ENCODE peak calls at places on chromosomes 16 and 17, in seven cellular contexts. I is left ventricle myocardium inferior; F is tibial nerve; Q is naive thymus-derived CD4-positive, alpha-beta T cell; R is body of pancreas; X is neural progenitor cell; L is mesenchymal stem cell. M is an unnamed sample.

GRCh38 chr16:86383488-86384262 is 126.7 kb upstream of the FOXF1 start:
- DNase-seq in I (no peak), F (no peak), Q (no peak), R (peak; percentile 40), X (no peak), L (peak; percentile 95), M (no peak)

GRCh38 chr16:83113317-83113716 is 486.5 kb downstream of the CDH13 start:
- DNase-seq in I (no peak), F (no peak), Q (no peak), R (peak; percentile 21), X (peak; percentile 59), L (no peak), M (no peak)

GRCh38 chr17:72640415-72641165 is 451.9 kb downstream of the SLC39A11 start:
- DNase-seq in I (no peak), F (no peak), Q (no peak), R (peak; percentile 64), X (no peak), L (no peak), M (peak; percentile 87)

GRCh38 chr16:85699628-85700027 is 10.9 kb upstream of the GINS2 start:
- DNase-seq in I (peak; percentile 34), F (no peak), Q (no peak), R (no peak), X (no peak), L (peak; percentile 27), M (no peak)

GRCh38 chr16:70693231-70693671 is 7.4 kb upstream of the MTSS2 start:
- DNase-seq in I (peak; percentile 64), F (no peak), Q (no peak), R (no peak), X (no peak), L (peak; percentile 66), M (no peak)

GRCh38 chr16:54505479-54506247 is 219.1 kb upstream of the IRX3 start:
- DNase-seq in I (no peak), F (no peak), Q (no peak), R (no peak), X (no peak), L (no peak), M (no peak)

GRCh38 chr16:56999409-57000270 is 10.3 kb downstream of the NLRC5 start:
- DNase-seq in I (no peak), F (no peak), Q (no peak), R (no peak), X (no peak), L (peak; percentile 41), M (no peak)

GRCh38 chr16:70331588-70332358 is 14.9 kb upstream of the DDX19A start:
- DNase-seq in I (no peak), F (peak; percentile 11), Q (peak; percentile 16), R (no peak), X (peak; percentile 18), L (peak; percentile 16), M (no peak)

GRCh38 chr17:32298721-32299578 is 33.3 kb downstream of the RHBDL3 start:
- DNase-seq in I (no peak), F (no peak), Q (no peak), R (no peak), X (peak; percentile 48), L (peak; percentile 50), M (no peak)

GRCh38 chr16:76639685-76640289 is 362.6 kb downstream of the CNTNAP4 start:
- DNase-seq in I (no peak), F (no peak), Q (no peak), R (peak; percentile 29), X (peak; percentile 58), L (peak; percentile 90), M (peak; percentile 52)

GRCh38 chr17:68352041-68352440 is 60.7 kb downstream of the ARSG start:
- DNase-seq in I (no peak), F (no peak), Q (no peak), R (no peak), X (no peak), L (no peak), M (no peak)

GRCh38 chr17:5793899-5794298 is 209.6 kb upstream of the NLRP1 start:
- DNase-seq in I (no peak), F (no peak), Q (no peak), R (no peak), X (peak; percentile 53), L (no peak), M (no peak)

GRCh38 chr17:4405038-4405669 is 28.6 kb upstream of the SPNS3 start:
- DNase-seq in I (no peak), F (no peak), Q (no peak), R (no peak), X (no peak), L (no peak), M (no peak)

GRCh38 chr17:2067559-2067958 is 12.7 kb downstream of the HIC1 start:
- DNase-seq in I (no peak), F (no peak), Q (no peak), R (no peak), X (no peak), L (no peak), M (no peak)

GRCh38 chr17:58538801-58539410 is 24.5 kb upstream of the MTMR4 start:
- DNase-seq in I (no peak), F (no peak), Q (no peak), R (no peak), X (no peak), L (no peak), M (no peak)

GRCh38 chr17:59839646-59840328 is 53.0 kb downstream of the TUBD1 start:
- DNase-seq in I (no peak), F (no peak), Q (no peak), R (no peak), X (peak; percentile 13), L (no peak), M (no peak)

DNA sequence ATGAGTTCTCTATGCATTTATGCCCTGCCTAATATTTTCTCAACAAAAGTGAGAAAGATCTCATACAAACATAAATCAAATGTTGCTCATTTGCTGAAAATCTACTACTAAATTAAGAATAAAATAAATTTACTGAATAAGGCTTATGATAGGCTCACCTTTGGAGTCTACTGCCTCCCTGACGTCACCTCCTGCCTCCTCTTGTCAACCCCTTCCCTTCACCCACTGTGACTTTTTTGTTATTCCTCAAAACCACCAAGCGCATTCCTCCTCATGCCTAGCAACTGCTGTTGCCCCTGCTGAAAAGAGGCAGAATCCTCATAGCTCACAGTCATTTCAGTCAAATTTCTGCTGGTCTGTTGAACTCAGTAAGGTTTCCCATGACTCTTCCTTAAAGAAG is 2422.2 kb downstream of the TP53TG3F start:
- DNase-seq in I (no peak), F (no peak), Q (no peak), R (no peak), X (no peak), L (no peak), M (no peak)
- H3K9me3 ChIP-seq in I (peaks cover 3% of the 10 kb centered on the region), F (no peaks in the 10 kb centered on the region), Q (no peaks in the 10 kb centered on the region), R (no peaks in the 10 kb centered on the region), X (peaks cover 55% of the 10 kb centered on the region), L (peaks cover 23% of the 10 kb centered on the region), M (peaks cover 74% of the 10 kb centered on the region)

GRCh38 chr16:27268376-27269299 is at the start of gene NSMCE1:
- DNase-seq in I (peak; percentile 99), F (peak; percentile 98), Q (peak; percentile 93), R (peak; percentile 98), X (peak; percentile 92), L (peak; percentile 94), M (peak; percentile 99)

GRCh38 chr16:27270389-27270788 is 1.8 kb upstream of the NSMCE1 start:
- DNase-seq in I (no peak), F (no peak), Q (no peak), R (no peak), X (no peak), L (no peak), M (no peak)

GRCh38 chr16:27272076-27272475 is 3.5 kb upstream of the NSMCE1 start:
- DNase-seq in I (no peak), F (no peak), Q (no peak), R (no peak), X (no peak), L (no peak), M (no peak)

GRCh38 chr16:27267037-27267677 is 1.4 kb downstream of the NSMCE1 start:
- DNase-seq in I (no peak), F (no peak), Q (no peak), R (no peak), X (no peak), L (no peak), M (no peak)

DNA sequence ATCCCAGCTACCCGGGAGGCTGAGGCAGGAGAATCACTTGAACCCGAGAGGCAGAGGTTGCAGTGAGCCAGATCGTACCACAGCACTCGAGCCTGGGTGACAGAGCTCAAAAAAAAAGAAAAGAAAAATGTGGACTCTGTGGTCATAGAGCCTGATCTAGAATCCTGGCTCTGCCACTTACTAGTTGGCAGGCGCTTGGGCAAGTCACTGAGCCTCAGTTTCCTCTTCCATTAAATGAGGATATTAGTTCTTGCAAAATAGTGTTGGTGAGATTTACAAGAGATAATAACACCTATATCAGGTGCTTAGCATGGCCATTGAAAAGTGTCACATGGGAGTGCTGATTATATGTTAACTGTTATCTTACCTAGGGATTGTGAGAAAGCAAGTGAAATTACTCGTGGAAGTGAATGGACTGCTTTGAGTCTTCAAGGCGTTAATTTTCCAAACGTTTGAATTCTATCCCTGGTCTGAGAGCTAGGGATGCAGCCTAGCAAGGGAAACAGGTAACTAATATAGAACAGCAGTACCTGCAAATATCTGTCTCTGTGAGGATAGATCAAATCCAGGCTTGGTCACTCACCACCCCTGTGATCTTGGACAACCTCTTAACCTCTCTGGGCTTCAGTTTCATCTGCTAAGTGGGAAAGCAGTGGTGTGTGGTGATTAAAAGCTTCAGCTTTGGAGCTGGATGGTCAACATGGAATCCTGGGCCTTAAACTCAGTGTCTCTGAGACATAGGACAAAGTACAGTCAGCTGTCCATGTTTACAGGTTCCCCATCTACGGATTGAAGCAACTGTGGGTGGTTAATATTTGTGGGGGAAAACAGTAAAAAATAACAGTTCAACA is 953 bp upstream of the NSMCE1 start:
- DNase-seq in I (no peak), F (no peak), Q (no peak), R (no peak), X (no peak), L (no peak), M (no peak)
- H3K4me3 ChIP-seq in I (peak overlapping the region; percentile 83), F (peak overlapping the region; percentile 87), Q (peak overlapping the region; percentile 92), R (peak overlapping the region; percentile 70), X (peak overlapping the region; percentile 60), L (peak overlapping the region; percentile 91), M (no peak overlapping the region)

GRCh38 chr16:78060787-78061186 is 38.4 kb downstream of the CLEC3A start:
- DNase-seq in I (no peak), F (no peak), Q (no peak), R (peak; percentile 4), X (no peak), L (no peak), M (no peak)
- H3K9me3 ChIP-seq in I (no peaks in the 10 kb centered on the region), F (no peaks in the 10 kb centered on the region), Q (no peaks in the 10 kb centered on the region), R (no peaks in the 10 kb centered on the region), X (no peaks in the 10 kb centered on the region), L (peaks cover 3% of the 10 kb centered on the region), M (no peaks in the 10 kb centered on the region)

GRCh38 chr16:31532120-31532519 is 4.4 kb downstream of the AHSP start:
- DNase-seq in I (no peak), F (no peak), Q (no peak), R (no peak), X (no peak), L (no peak), M (no peak)

GRCh38 chr16:31538199-31538598 is 10.5 kb downstream of the AHSP start:
- DNase-seq in I (no peak), F (no peak), Q (no peak), R (no peak), X (no peak), L (no peak), M (no peak)

GRCh38 chr16:31537362-31537921 is 9.7 kb downstream of the AHSP start:
- DNase-seq in I (no peak), F (no peak), Q (no peak), R (peak; percentile 2), X (peak; percentile 48), L (no peak), M (no peak)

GRCh38 chr16:31535737-31536136 is 8.0 kb downstream of the AHSP start:
- DNase-seq in I (no peak), F (no peak), Q (no peak), R (no peak), X (no peak), L (no peak), M (no peak)

GRCh38 chr16:31536804-31537361 is 9.2 kb downstream of the AHSP start:
- DNase-seq in I (no peak), F (no peak), Q (no peak), R (peak; percentile 3), X (no peak), L (no peak), M (no peak)
- H3K4me3 ChIP-seq in I (peak overlapping the region; percentile 66), F (no peak overlapping the region), Q (no peak overlapping the region), R (no peak overlapping the region), X (peak overlapping the region; percentile 42), L (no peak overlapping the region), M (no peak overlapping the region)

M was measured in mucosa of descending colon.